ENCODE peak calls at places on chromosomes 7 and 10, in eight cellular contexts. One of them, this sample, is unnamed.

GRCh38 chr10:11713186-11713743 is 28.9 kb upstream of the ECHDC3 start:
- DNase-seq in esophagus muscularis mucosa: no peak
- DNase-seq in fibroblast of lung: peak; percentile 15
- DNase-seq in ascending aorta: no peak
- DNase-seq in endodermal cell: no peak
- DNase-seq in uterus: peak; percentile 37
- DNase-seq in hepatocyte: peak; percentile 55
- DNase-seq in H1: no peak
- DNase-seq in this sample: peak; percentile 87

GRCh38 chr10:77532068-77532467 is 105.5 kb downstream of the KCNMA1 start:
- DNase-seq in esophagus muscularis mucosa: no peak
- DNase-seq in fibroblast of lung: peak; percentile 66
- DNase-seq in ascending aorta: no peak
- DNase-seq in endodermal cell: no peak
- DNase-seq in uterus: no peak
- DNase-seq in hepatocyte: no peak
- DNase-seq in H1: no peak
- DNase-seq in this sample: peak; percentile 90

GRCh38 chr7:130372402-130372801 is 7.9 kb upstream of the CPA1 start:
- DNase-seq in esophagus muscularis mucosa: no peak
- DNase-seq in fibroblast of lung: no peak
- DNase-seq in ascending aorta: no peak
- DNase-seq in endodermal cell: no peak
- DNase-seq in uterus: no peak
- DNase-seq in hepatocyte: no peak
- DNase-seq in H1: no peak
- DNase-seq in this sample: no peak

GRCh38 chr7:128099204-128099671 is 68.0 kb upstream of the LRRC4 start:
- DNase-seq in esophagus muscularis mucosa: no peak
- DNase-seq in fibroblast of lung: peak; percentile 44
- DNase-seq in ascending aorta: no peak
- DNase-seq in endodermal cell: no peak
- DNase-seq in uterus: no peak
- DNase-seq in hepatocyte: no peak
- DNase-seq in H1: no peak
- DNase-seq in this sample: no peak

GRCh38 chr7:48411619-48412018 is 240.4 kb downstream of the ABCA13 start:
- DNase-seq in esophagus muscularis mucosa: peak; percentile 50
- DNase-seq in fibroblast of lung: no peak
- DNase-seq in ascending aorta: no peak
- DNase-seq in endodermal cell: peak; percentile 65
- DNase-seq in uterus: no peak
- DNase-seq in hepatocyte: no peak
- DNase-seq in H1: no peak
- DNase-seq in this sample: no peak

GRCh38 chr7:46003896-46004875 is 83.1 kb upstream of the IGFBP3 start:
- DNase-seq in esophagus muscularis mucosa: no peak
- DNase-seq in fibroblast of lung: peak; percentile 68
- DNase-seq in ascending aorta: no peak
- DNase-seq in endodermal cell: no peak
- DNase-seq in uterus: no peak
- DNase-seq in hepatocyte: no peak
- DNase-seq in H1: no peak
- DNase-seq in this sample: peak; percentile 72

GRCh38 chr10:8594176-8594575 is 539.7 kb downstream of the GATA3 start:
- DNase-seq in esophagus muscularis mucosa: no peak
- DNase-seq in fibroblast of lung: no peak
- DNase-seq in ascending aorta: no peak
- DNase-seq in endodermal cell: no peak
- DNase-seq in uterus: no peak
- DNase-seq in hepatocyte: no peak
- DNase-seq in H1: no peak
- DNase-seq in this sample: no peak

GRCh38 chr7:148963583-148964509 is 64.5 kb downstream of the PDIA4 start:
- DNase-seq in esophagus muscularis mucosa: no peak
- DNase-seq in fibroblast of lung: peak; percentile 20
- DNase-seq in ascending aorta: no peak
- DNase-seq in endodermal cell: peak; percentile 60
- DNase-seq in uterus: no peak
- DNase-seq in hepatocyte: no peak
- DNase-seq in H1: no peak
- DNase-seq in this sample: peak; percentile 7

GRCh38 chr7:137025469-137026175 is 157.2 kb downstream of the CHRM2 start:
- DNase-seq in esophagus muscularis mucosa: no peak
- DNase-seq in fibroblast of lung: peak; percentile 76
- DNase-seq in ascending aorta: no peak
- DNase-seq in endodermal cell: no peak
- DNase-seq in uterus: no peak
- DNase-seq in hepatocyte: no peak
- DNase-seq in H1: no peak
- DNase-seq in this sample: no peak

GRCh38 chr7:107686816-107687387 is 26.3 kb downstream of the SLC26A4 start:
- DNase-seq in esophagus muscularis mucosa: peak; percentile 64
- DNase-seq in fibroblast of lung: no peak
- DNase-seq in ascending aorta: no peak
- DNase-seq in endodermal cell: no peak
- DNase-seq in uterus: no peak
- DNase-seq in hepatocyte: no peak
- DNase-seq in H1: no peak
- DNase-seq in this sample: no peak

GRCh38 chr10:76329891-76330575 is 898.6 kb downstream of the LRMDA start:
- DNase-seq in esophagus muscularis mucosa: no peak
- DNase-seq in fibroblast of lung: peak; percentile 32
- DNase-seq in ascending aorta: no peak
- DNase-seq in endodermal cell: no peak
- DNase-seq in uterus: no peak
- DNase-seq in hepatocyte: no peak
- DNase-seq in H1: no peak
- DNase-seq in this sample: no peak

GRCh38 chr7:154638286-154638685 is 364.6 kb downstream of the PAXIP1 start:
- DNase-seq in esophagus muscularis mucosa: no peak
- DNase-seq in fibroblast of lung: no peak
- DNase-seq in ascending aorta: no peak
- DNase-seq in endodermal cell: no peak
- DNase-seq in uterus: no peak
- DNase-seq in hepatocyte: no peak
- DNase-seq in H1: no peak
- DNase-seq in this sample: no peak

GRCh38 chr10:24820616-24821015 is 96.9 kb upstream of the ARHGAP21 start:
- DNase-seq in esophagus muscularis mucosa: no peak
- DNase-seq in fibroblast of lung: no peak
- DNase-seq in ascending aorta: no peak
- DNase-seq in endodermal cell: no peak
- DNase-seq in uterus: no peak
- DNase-seq in hepatocyte: no peak
- DNase-seq in H1: no peak
- DNase-seq in this sample: no peak
- H3K27ac ChIP-seq in esophagus muscularis mucosa: no peak overlapping the region
- H3K27ac ChIP-seq in fibroblast of lung: no peak overlapping the region
- H3K27ac ChIP-seq in ascending aorta: no peak overlapping the region
- H3K27ac ChIP-seq in endodermal cell: peak overlapping the region; percentile 3
- H3K27ac ChIP-seq in uterus: no peak overlapping the region
- H3K27ac ChIP-seq in hepatocyte: no peak overlapping the region
- H3K27ac ChIP-seq in H1: no peak overlapping the region
- H3K27ac ChIP-seq in this sample: no peak overlapping the region

DNA sequence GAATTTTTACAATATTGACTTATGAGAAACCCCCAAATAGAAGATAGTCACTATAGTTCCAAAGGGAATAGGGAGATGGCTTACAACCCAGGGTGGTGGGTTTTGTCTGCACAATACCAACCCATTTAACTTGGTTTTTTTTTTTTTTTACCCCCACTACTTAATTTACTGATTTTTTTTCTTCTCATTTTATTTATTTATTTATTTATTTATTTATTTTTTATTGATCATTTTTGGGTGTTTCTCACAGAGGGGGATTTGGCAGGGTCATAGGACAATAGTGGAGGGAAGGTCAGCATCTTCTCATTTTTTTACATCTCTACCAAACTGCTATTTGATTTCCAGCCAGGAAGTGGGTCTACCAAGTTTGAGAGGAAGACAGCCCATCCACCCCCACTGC is 77.9 kb downstream of the FAM204A start:
- DNase-seq in esophagus muscularis mucosa: no peak
- DNase-seq in fibroblast of lung: no peak
- DNase-seq in ascending aorta: no peak
- DNase-seq in endodermal cell: no peak
- DNase-seq in uterus: no peak
- DNase-seq in hepatocyte: no peak
- DNase-seq in H1: no peak
- DNase-seq in this sample: no peak
- H3K4me3 ChIP-seq in esophagus muscularis mucosa: no peak overlapping the region
- H3K4me3 ChIP-seq in fibroblast of lung: no peak overlapping the region
- H3K4me3 ChIP-seq in ascending aorta: no peak overlapping the region
- H3K4me3 ChIP-seq in endodermal cell: no peak overlapping the region
- H3K4me3 ChIP-seq in uterus: no peak overlapping the region
- H3K4me3 ChIP-seq in hepatocyte: no peak overlapping the region
- H3K4me3 ChIP-seq in H1: no peak overlapping the region
- H3K4me3 ChIP-seq in this sample: no peak overlapping the region

GRCh38 chr10:121662945-121663917 is 65.0 kb upstream of the FGFR2 start:
- DNase-seq in esophagus muscularis mucosa: no peak
- DNase-seq in fibroblast of lung: no peak
- DNase-seq in ascending aorta: no peak
- DNase-seq in endodermal cell: peak; percentile 92
- DNase-seq in uterus: no peak
- DNase-seq in hepatocyte: no peak
- DNase-seq in H1: peak; percentile 36
- DNase-seq in this sample: no peak
- TF ChIP-seq CTCF in esophagus muscularis mucosa: no peak
- TF ChIP-seq CTCF in fibroblast of lung: no peak
- TF ChIP-seq CTCF in ascending aorta: no peak
- TF ChIP-seq CTCF in endodermal cell: peak; percentile 89
- TF ChIP-seq CTCF in uterus: no peak
- TF ChIP-seq CTCF in hepatocyte: peak; percentile 30
- TF ChIP-seq CTCF in H1: peak; percentile 84
- TF ChIP-seq CTCF in this sample: no peak

GRCh38 chr10:25308278-25308677 is 133.5 kb downstream of the GPR158 start:
- DNase-seq in esophagus muscularis mucosa: no peak
- DNase-seq in fibroblast of lung: no peak
- DNase-seq in ascending aorta: no peak
- DNase-seq in endodermal cell: no peak
- DNase-seq in uterus: no peak
- DNase-seq in hepatocyte: no peak
- DNase-seq in H1: no peak
- DNase-seq in this sample: no peak
- H3K27ac ChIP-seq in esophagus muscularis mucosa: no peak overlapping the region
- H3K27ac ChIP-seq in fibroblast of lung: no peak overlapping the region
- H3K27ac ChIP-seq in ascending aorta: no peak overlapping the region
- H3K27ac ChIP-seq in endodermal cell: no peak overlapping the region
- H3K27ac ChIP-seq in uterus: no peak overlapping the region
- H3K27ac ChIP-seq in hepatocyte: no peak overlapping the region
- H3K27ac ChIP-seq in H1: no peak overlapping the region
- H3K27ac ChIP-seq in this sample: no peak overlapping the region

GRCh38 chr7:105691692-105692564 is 110.6 kb upstream of the EFCAB10 start:
- DNase-seq in esophagus muscularis mucosa: peak; percentile 94
- DNase-seq in fibroblast of lung: peak; percentile 97
- DNase-seq in ascending aorta: peak; percentile 73
- DNase-seq in endodermal cell: peak; percentile 78
- DNase-seq in uterus: peak; percentile 50
- DNase-seq in hepatocyte: peak; percentile 75
- DNase-seq in H1: no peak
- DNase-seq in this sample: peak; percentile 75

GRCh38 chr7:105691029-105691691 is 109.9 kb upstream of the EFCAB10 start:
- DNase-seq in esophagus muscularis mucosa: no peak
- DNase-seq in fibroblast of lung: peak; percentile 79
- DNase-seq in ascending aorta: no peak
- DNase-seq in endodermal cell: peak; percentile 72
- DNase-seq in uterus: no peak
- DNase-seq in hepatocyte: no peak
- DNase-seq in H1: no peak
- DNase-seq in this sample: peak; percentile 16

GRCh38 chr7:105688617-105689016 is 107.3 kb upstream of the EFCAB10 start:
- DNase-seq in esophagus muscularis mucosa: no peak
- DNase-seq in fibroblast of lung: no peak
- DNase-seq in ascending aorta: no peak
- DNase-seq in endodermal cell: peak; percentile 55
- DNase-seq in uterus: no peak
- DNase-seq in hepatocyte: no peak
- DNase-seq in H1: no peak
- DNase-seq in this sample: no peak

GRCh38 chr7:105690286-105690915 is 109.1 kb upstream of the EFCAB10 start:
- DNase-seq in esophagus muscularis mucosa: no peak
- DNase-seq in fibroblast of lung: no peak
- DNase-seq in ascending aorta: no peak
- DNase-seq in endodermal cell: peak; percentile 72
- DNase-seq in uterus: no peak
- DNase-seq in hepatocyte: no peak
- DNase-seq in H1: no peak
- DNase-seq in this sample: no peak

GRCh38 chr7:105689093-105689819 is 108.0 kb upstream of the EFCAB10 start:
- DNase-seq in esophagus muscularis mucosa: no peak
- DNase-seq in fibroblast of lung: no peak
- DNase-seq in ascending aorta: no peak
- DNase-seq in endodermal cell: peak; percentile 92
- DNase-seq in uterus: no peak
- DNase-seq in hepatocyte: no peak
- DNase-seq in H1: peak; percentile 61
- DNase-seq in this sample: no peak
- H3K4me3 ChIP-seq in esophagus muscularis mucosa: no peak overlapping the region
- H3K4me3 ChIP-seq in fibroblast of lung: no peak overlapping the region
- H3K4me3 ChIP-seq in ascending aorta: no peak overlapping the region
- H3K4me3 ChIP-seq in endodermal cell: no peak overlapping the region
- H3K4me3 ChIP-seq in uterus: no peak overlapping the region
- H3K4me3 ChIP-seq in hepatocyte: no peak overlapping the region
- H3K4me3 ChIP-seq in H1: no peak overlapping the region
- H3K4me3 ChIP-seq in this sample: no peak overlapping the region